ENCODE peak calls at places on chromosomes 5 and 9, in six cellular contexts. One of them, this sample, is unnamed.

GRCh38 chr5:174794941-174795672 is 70.7 kb downstream of the MSX2 start:
- DNase-seq in NCI-H1436: no peak
- DNase-seq in HFFc6: no peak
- DNase-seq in NCI-H1092 treated with DMSO at 0.1 percent for 48 hours: no peak
- DNase-seq in CD4-positive, alpha-beta memory T cell: no peak
- DNase-seq in fibroblast of the conjunctiva: no peak
- DNase-seq in this sample: no peak

GRCh38 chr5:142720561-142721275 is 34.8 kb upstream of the FGF1 start:
- DNase-seq in NCI-H1436: peak; percentile 29
- DNase-seq in HFFc6: no peak
- DNase-seq in NCI-H1092 treated with DMSO at 0.1 percent for 48 hours: peak; percentile 56
- DNase-seq in CD4-positive, alpha-beta memory T cell: no peak
- DNase-seq in fibroblast of the conjunctiva: no peak
- DNase-seq in this sample: no peak

GRCh38 chr9:122133263-122133983 is 26.2 kb downstream of the NDUFA8 start:
- DNase-seq in NCI-H1436: no peak
- DNase-seq in HFFc6: no peak
- DNase-seq in NCI-H1092 treated with DMSO at 0.1 percent for 48 hours: no peak
- DNase-seq in CD4-positive, alpha-beta memory T cell: no peak
- DNase-seq in fibroblast of the conjunctiva: no peak
- DNase-seq in this sample: no peak

GRCh38 chr5:177435847-177436536 is 9.5 kb downstream of the GRK6 start:
- DNase-seq in NCI-H1436: no peak
- DNase-seq in HFFc6: no peak
- DNase-seq in NCI-H1092 treated with DMSO at 0.1 percent for 48 hours: no peak
- DNase-seq in CD4-positive, alpha-beta memory T cell: no peak
- DNase-seq in fibroblast of the conjunctiva: no peak
- DNase-seq in this sample: no peak

GRCh38 chr9:106481003-106481614 is 381.9 kb upstream of the ZNF462 start:
- DNase-seq in NCI-H1436: no peak
- DNase-seq in HFFc6: no peak
- DNase-seq in NCI-H1092 treated with DMSO at 0.1 percent for 48 hours: no peak
- DNase-seq in CD4-positive, alpha-beta memory T cell: no peak
- DNase-seq in fibroblast of the conjunctiva: peak; percentile 30
- DNase-seq in this sample: no peak

GRCh38 chr9:133786371-133786753 is 48.2 kb upstream of the SARDH start:
- DNase-seq in NCI-H1436: no peak
- DNase-seq in HFFc6: no peak
- DNase-seq in NCI-H1092 treated with DMSO at 0.1 percent for 48 hours: no peak
- DNase-seq in CD4-positive, alpha-beta memory T cell: no peak
- DNase-seq in fibroblast of the conjunctiva: no peak
- DNase-seq in this sample: no peak

GRCh38 chr5:150058480-150059126 is 27.8 kb downstream of the CSF1R start:
- DNase-seq in NCI-H1436: no peak
- DNase-seq in HFFc6: peak; percentile 94
- DNase-seq in NCI-H1092 treated with DMSO at 0.1 percent for 48 hours: no peak
- DNase-seq in CD4-positive, alpha-beta memory T cell: no peak
- DNase-seq in fibroblast of the conjunctiva: no peak
- DNase-seq in this sample: no peak

GRCh38 chr5:23522553-23522952 is 15.1 kb downstream of the PRDM9 start:
- DNase-seq in NCI-H1436: no peak
- DNase-seq in HFFc6: no peak
- DNase-seq in NCI-H1092 treated with DMSO at 0.1 percent for 48 hours: no peak
- DNase-seq in CD4-positive, alpha-beta memory T cell: no peak
- DNase-seq in fibroblast of the conjunctiva: no peak
- DNase-seq in this sample: no peak

This sample was measured in AG04450.